ENCODE peak calls at places on chromosome 10, in nine cellular contexts. R, B, N, X, V, Q, E, W and O are unnamed samples.

GRCh38 chr10:13816195-13816926 is 229.6 kb downstream of the PRPF18 start:
- DNase-seq in E (no peak), W (peak; percentile 46), R (no peak), Q (no peak), X (peak; percentile 88), N (peak; percentile 95), B (peak; percentile 58), V (no peak), O (no peak)

GRCh38 chr10:10498781-10499180 is 518.9 kb upstream of the CELF2 start:
- DNase-seq in B (no peak), Q (no peak), R (no peak), V (no peak), X (no peak), E (no peak), N (peak; percentile 47), W (no peak), O (no peak)

GRCh38 chr10:31549936-31550335 is 230.9 kb downstream of the ZEB1 start:
- DNase-seq in B (no peak), X (no peak), W (no peak), E (no peak), Q (no peak), V (no peak), N (peak; percentile 57), R (no peak), O (no peak)

GRCh38 chr10:58758311-58758710 is 245.6 kb downstream of the BICC1 start:
- DNase-seq in X (no peak), R (no peak), E (no peak), W (no peak), B (no peak), V (no peak), N (no peak), Q (no peak), O (no peak)

GRCh38 chr10:5446390-5446926 is 34.1 kb downstream of the NET1 start:
- DNase-seq in V (peak; percentile 73), Q (peak; percentile 87), N (peak; percentile 92), R (peak; percentile 98), B (peak; percentile 97), E (peak; percentile 96), X (peak; percentile 97), W (peak; percentile 93), O (peak; percentile 84)

GRCh38 chr10:109961181-109962001 is 38.1 kb upstream of the XPNPEP1 start:
- DNase-seq in R (no peak), V (no peak), X (no peak), N (peak; percentile 20), B (no peak), Q (no peak), W (no peak), E (no peak), O (no peak)

GRCh38 chr10:88810196-88810961 is 7.8 kb downstream of the LIPM start:
- DNase-seq in B (no peak), Q (peak; percentile 60), W (peak; percentile 38), X (peak; percentile 36), E (no peak), R (peak; percentile 69), V (no peak), N (peak; percentile 61), O (peak; percentile 31)

GRCh38 chr10:112369495-112370423 is 4.2 kb upstream of the ACSL5 start:
- DNase-seq in X (no peak), V (no peak), W (peak; percentile 85), N (no peak), E (peak; percentile 38), R (no peak), Q (no peak), B (peak; percentile 8), O (no peak)

GRCh38 chr10:84375011-84375410 is 46.6 kb downstream of the CCSER2 start:
- DNase-seq in X (peak; percentile 41), Q (peak; percentile 57), W (no peak), V (no peak), R (peak; percentile 70), B (no peak), N (peak; percentile 59), E (no peak), O (peak; percentile 61)

GRCh38 chr10:9305018-9305655 is 1250.6 kb downstream of the GATA3 start:
- DNase-seq in E (no peak), X (no peak), Q (peak; percentile 11), W (no peak), N (peak; percentile 39), R (peak; percentile 39), B (no peak), V (no peak), O (no peak)

GRCh38 chr10:131242007-131242406 is 69.5 kb downstream of the TCERG1L start:
- DNase-seq in V (no peak), X (peak; percentile 36), N (no peak), E (no peak), B (no peak), W (no peak), R (peak; percentile 84), Q (no peak), O (no peak)

GRCh38 chr10:112950714-112951348 is 784 bp downstream of the TCF7L2 start:
- DNase-seq in X (no peak), Q (peak; percentile 52), R (peak; percentile 68), E (no peak), V (no peak), N (peak; percentile 61), B (peak; percentile 24), W (peak; percentile 34), O (peak; percentile 8)

DNA sequence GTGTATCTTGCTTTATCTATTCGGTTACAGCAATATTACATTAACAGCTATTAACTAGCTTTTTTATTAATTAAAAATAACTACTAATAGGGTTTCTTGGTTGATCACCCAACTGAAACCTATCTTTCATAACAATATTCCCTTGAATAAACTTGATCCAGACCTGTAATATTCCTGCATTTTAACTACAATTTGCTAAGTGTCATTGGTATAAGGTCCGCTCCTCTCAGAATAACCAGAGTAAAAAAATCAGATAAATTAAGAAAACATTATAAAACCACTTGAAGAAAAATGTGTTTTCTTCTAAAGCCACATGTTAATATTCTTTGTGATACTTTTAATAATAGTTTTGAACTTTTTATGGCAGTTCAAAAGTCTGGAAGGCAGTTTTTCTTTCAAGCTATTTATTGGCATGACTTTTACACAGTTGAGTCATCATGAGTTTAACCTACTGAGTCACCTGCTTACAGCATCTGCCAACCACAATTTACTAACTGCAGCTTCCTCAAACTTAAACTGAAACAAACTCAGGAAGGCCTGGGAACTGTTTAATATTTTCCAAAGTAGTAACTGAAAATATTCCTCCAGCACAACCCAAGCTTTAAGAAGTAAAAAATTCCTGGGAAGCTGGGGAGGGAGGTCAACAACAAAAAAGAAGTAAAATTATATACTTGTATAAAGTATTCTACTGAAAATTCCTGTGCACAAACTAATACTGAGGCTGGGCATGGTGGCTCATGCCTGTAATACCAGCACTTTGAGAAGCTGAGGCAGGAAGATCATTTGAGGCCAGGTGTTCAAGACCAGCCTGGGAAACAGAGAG is 103.2 kb downstream of the NRBF2 start:
- DNase-seq in B (no peak), V (no peak), R (no peak), N (peak; percentile 95), X (no peak), Q (peak; percentile 47), W (no peak), E (no peak), O (no peak)
- H3K4me1 ChIP-seq in B (peaks cover 15% of the 10 kb centered on the region), V (peaks cover 44% of the 10 kb centered on the region), R (peaks cover 6% of the 10 kb centered on the region), N (peaks cover 8% of the 10 kb centered on the region), X (peaks cover 11% of the 10 kb centered on the region), Q (peaks cover 58% of the 10 kb centered on the region), W (peaks cover 28% of the 10 kb centered on the region), E (no peaks in the 10 kb centered on the region), O (peaks cover 35% of the 10 kb centered on the region)

GRCh38 chr10:107169516-107169915 is 5.0 kb upstream of the SORCS1 start:
- DNase-seq in Q (no peak), N (no peak), W (no peak), E (no peak), X (no peak), R (no peak), B (no peak), V (no peak), O (no peak)

GRCh38 chr10:107165007-107165406 is 501 bp upstream of the SORCS1 start:
- DNase-seq in N (no peak), V (no peak), X (no peak), W (no peak), B (no peak), R (no peak), E (no peak), Q (no peak), O (no peak)

GRCh38 chr10:107163904-107164861 is at the start of gene SORCS1:
- DNase-seq in E (no peak), R (peak; percentile 85), B (peak; percentile 16), V (no peak), Q (no peak), N (no peak), W (no peak), X (no peak), O (no peak)

GRCh38 chr10:107166378-107166777 is 1.9 kb upstream of the SORCS1 start:
- DNase-seq in N (no peak), V (no peak), X (no peak), B (no peak), Q (no peak), R (no peak), E (no peak), W (no peak), O (no peak)

GRCh38 chr10:107168739-107169138 is 4.2 kb upstream of the SORCS1 start:
- DNase-seq in V (no peak), W (no peak), B (no peak), R (no peak), Q (no peak), X (no peak), E (no peak), N (no peak), O (no peak)
- H3K27ac ChIP-seq in V (no peak overlapping the region), W (no peak overlapping the region), B (no peak overlapping the region), R (no peak overlapping the region), Q (no peak overlapping the region), X (no peak overlapping the region), E (no peak overlapping the region), N (no peak overlapping the region), O (no peak overlapping the region)

GRCh38 chr10:61931620-61932332 is 30.3 kb downstream of the ARID5B start:
- DNase-seq in E (no peak), R (no peak), B (no peak), X (no peak), W (no peak), V (no peak), N (no peak), Q (no peak), O (no peak)
- H3K9me3 ChIP-seq in E (no peaks in the 10 kb centered on the region), R (no peaks in the 10 kb centered on the region), B (no peaks in the 10 kb centered on the region), X (no peaks in the 10 kb centered on the region), W (no peaks in the 10 kb centered on the region), V (peaks cover 5% of the 10 kb centered on the region), N (no peaks in the 10 kb centered on the region), Q (no peaks in the 10 kb centered on the region), O (no peaks in the 10 kb centered on the region)

GRCh38 chr10:126057494-126057893 is 161.1 kb downstream of the FANK1 start:
- DNase-seq in B (no peak), X (no peak), Q (no peak), N (no peak), W (no peak), R (no peak), E (no peak), V (no peak), O (no peak)

GRCh38 chr10:126058104-126058503 is 161.7 kb downstream of the FANK1 start:
- DNase-seq in R (no peak), X (no peak), E (no peak), V (no peak), W (no peak), B (no peak), N (no peak), Q (no peak), O (no peak)

GRCh38 chr10:126060232-126060935 is 164.0 kb downstream of the FANK1 start:
- DNase-seq in N (peak; percentile 96), Q (no peak), W (no peak), X (no peak), E (peak; percentile 77), V (no peak), B (no peak), R (no peak), O (no peak)

GRCh38 chr10:126059101-126059826 is 162.9 kb downstream of the FANK1 start:
- DNase-seq in N (peak; percentile 92), X (no peak), Q (no peak), E (no peak), R (no peak), B (no peak), V (no peak), W (no peak), O (no peak)

GRCh38 chr10:126058507-126058906 is 162.1 kb downstream of the FANK1 start:
- DNase-seq in X (no peak), N (peak; percentile 74), E (no peak), W (no peak), Q (no peak), V (no peak), R (no peak), B (no peak), O (no peak)
- H3K4me1 ChIP-seq in X (no peaks in the 10 kb centered on the region), N (peaks cover 32% of the 10 kb centered on the region), E (no peaks in the 10 kb centered on the region), W (no peaks in the 10 kb centered on the region), Q (no peaks in the 10 kb centered on the region), V (peaks cover 28% of the 10 kb centered on the region), R (no peaks in the 10 kb centered on the region), B (no peaks in the 10 kb centered on the region), O (no peaks in the 10 kb centered on the region)